ENCODE peak calls at places on chromosomes 2 and 18, in four cellular contexts. B is fibroblast of lung, P is IMR-90, O is kidney. T is an unnamed sample.

GRCh38 chr18:57640749-57641148 is 19.1 kb upstream of the NARS1 start:
- DNase-seq in O (no peak), B (no peak), P (peak; percentile 24), T (peak; percentile 33)

GRCh38 chr2:26164231-26164630 is 8.7 kb upstream of the GAREM2 start:
- DNase-seq in P (no peak), O (no peak), B (no peak), T (no peak)

GRCh38 chr2:74325815-74326214 is 17.4 kb downstream of the SLC4A5 start:
- DNase-seq in O (no peak), B (no peak), P (no peak), T (no peak)

GRCh38 chr2:223588251-223588650 is 13.9 kb downstream of the SCG2 start:
- DNase-seq in P (no peak), B (no peak), O (no peak), T (no peak)

GRCh38 chr2:181407171-181407570 is 50.0 kb upstream of the ITGA4 start:
- DNase-seq in P (no peak), B (peak; percentile 14), O (no peak), T (no peak)

GRCh38 chr2:107584577-107584976 is 242.1 kb upstream of the RGPD4 start:
- DNase-seq in B (peak; percentile 58), P (peak; percentile 51), O (no peak), T (peak; percentile 63)

GRCh38 chr2:7567646-7568045 is 650.4 kb downstream of the RNF144A start:
- DNase-seq in B (no peak), O (no peak), P (no peak), T (no peak)

GRCh38 chr2:10909050-10909995 is 2.4 kb upstream of the KCNF1 start:
- DNase-seq in P (no peak), B (no peak), O (no peak), T (no peak)

GRCh38 chr18:9952633-9953416 is 39.0 kb downstream of the VAPA start:
- DNase-seq in B (peak; percentile 65), P (no peak), O (no peak), T (peak; percentile 50)

GRCh38 chr18:54607213-54607934 is 16.3 kb downstream of the DYNAP start:
- DNase-seq in B (peak; percentile 53), O (no peak), P (peak; percentile 1), T (peak; percentile 19)

GRCh38 chr2:213989207-213989606 is 421.6 kb upstream of the VWC2L start:
- DNase-seq in P (no peak), O (no peak), B (no peak), T (no peak)

GRCh38 chr2:174771631-174772491 is 7.6 kb upstream of the CHRNA1 start:
- DNase-seq in O (peak; percentile 84), B (peak; percentile 77), P (peak; percentile 82), T (peak; percentile 95)

GRCh38 chr2:109331864-109332848 is 203.2 kb downstream of the SH3RF3 start:
- DNase-seq in B (peak; percentile 95), P (peak; percentile 96), O (peak; percentile 85), T (peak; percentile 99)

GRCh38 chr2:38423763-38424162 is 46.7 kb upstream of the ATL2 start:
- DNase-seq in P (no peak), O (no peak), B (no peak), T (no peak)

GRCh38 chr18:8095947-8096570 is 513.2 kb upstream of the RAB12 start:
- DNase-seq in O (no peak), P (no peak), B (no peak), T (no peak)

GRCh38 chr2:56680971-56681631 is 497.3 kb downstream of the CCDC85A start:
- DNase-seq in B (peak; percentile 92), O (no peak), P (peak; percentile 11), T (peak; percentile 41)

GRCh38 chr2:128416366-128416765 is 97.7 kb upstream of the HS6ST1 start:
- DNase-seq in O (peak; percentile 51), B (no peak), P (no peak), T (no peak)

GRCh38 chr18:79570266-79571201 is 109.1 kb upstream of the CTDP1 start:
- DNase-seq in O (peak; percentile 46), B (peak; percentile 94), P (peak; percentile 87), T (peak; percentile 51)

GRCh38 chr2:1736997-1737480 is 7.3 kb downstream of the PXDN start:
- DNase-seq in O (peak; percentile 48), B (peak; percentile 93), P (peak; percentile 95), T (peak; percentile 82)

DNA sequence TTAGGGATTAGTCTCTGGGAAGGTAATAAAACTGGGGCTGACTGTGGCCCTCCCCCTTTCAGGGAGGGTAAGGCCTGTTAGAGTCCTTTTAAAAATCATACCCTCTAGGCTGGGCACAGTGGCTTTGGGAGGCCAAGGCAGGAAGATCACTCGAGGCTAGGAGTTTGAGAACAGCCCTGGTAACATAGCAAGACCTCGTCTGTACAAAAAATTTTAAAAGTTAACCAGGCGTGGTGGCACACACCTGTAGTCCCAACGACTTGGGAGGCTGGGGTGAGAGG is 118.7 kb downstream of the STPG4 start:
- DNase-seq in B (no peak), P (no peak), O (no peak), T (no peak)
- H3K4me1 ChIP-seq in B (peaks cover 60% of the 10 kb centered on the region), P (peaks cover 57% of the 10 kb centered on the region), O (peaks cover 34% of the 10 kb centered on the region), T (peaks cover 40% of the 10 kb centered on the region)

DNA sequence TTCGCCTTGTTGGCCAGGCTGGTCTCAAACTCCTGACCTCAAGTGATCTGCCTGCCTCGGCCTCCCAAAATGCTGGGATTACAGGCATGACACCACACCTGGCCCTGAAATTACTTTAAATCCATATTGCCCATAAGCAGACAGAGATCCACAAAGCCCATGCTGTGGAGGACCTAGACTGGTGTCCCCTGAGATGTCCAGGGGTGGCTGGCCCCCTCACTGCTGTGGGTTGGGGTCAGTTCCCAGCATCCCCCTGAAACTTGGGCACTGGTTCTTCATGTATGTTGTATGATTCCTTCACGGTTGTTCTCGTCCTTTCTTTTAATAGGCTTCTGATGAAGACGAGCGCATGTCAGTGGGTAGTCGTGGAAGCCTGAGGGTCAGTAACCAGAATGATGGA is 78.1 kb upstream of the RBM44 start:
- DNase-seq in O (no peak), B (no peak), P (no peak), T (no peak)
- H3K9ac ChIP-seq in O (no peak overlapping the region), B (no peak overlapping the region), P (no peak overlapping the region), T (no peak overlapping the region)

GRCh38 chr2:9424447-9425164 is 1.2 kb downstream of the CPSF3 start:
- DNase-seq in O (no peak), B (no peak), P (no peak), T (no peak)
- H3K4me1 ChIP-seq in O (peaks cover 21% of the 10 kb centered on the region), B (peaks cover 5% of the 10 kb centered on the region), P (peaks cover 15% of the 10 kb centered on the region), T (peaks cover 28% of the 10 kb centered on the region)

GRCh38 chr2:54641988-54642387 is 81.5 kb upstream of the EML6 start:
- DNase-seq in O (peak; percentile 61), P (no peak), B (no peak), T (no peak)
- H3K9ac ChIP-seq in O (no peak overlapping the region), P (no peak overlapping the region), B (no peak overlapping the region), T (no peak overlapping the region)

GRCh38 chr2:197165020-197165419 is 145.6 kb downstream of the ANKRD44 start:
- DNase-seq in O (no peak), P (no peak), B (no peak), T (no peak)
- H3K4me1 ChIP-seq in O (peaks cover 6% of the 10 kb centered on the region), P (peaks cover 7% of the 10 kb centered on the region), B (peaks cover 4% of the 10 kb centered on the region), T (peaks cover 7% of the 10 kb centered on the region)

DNA sequence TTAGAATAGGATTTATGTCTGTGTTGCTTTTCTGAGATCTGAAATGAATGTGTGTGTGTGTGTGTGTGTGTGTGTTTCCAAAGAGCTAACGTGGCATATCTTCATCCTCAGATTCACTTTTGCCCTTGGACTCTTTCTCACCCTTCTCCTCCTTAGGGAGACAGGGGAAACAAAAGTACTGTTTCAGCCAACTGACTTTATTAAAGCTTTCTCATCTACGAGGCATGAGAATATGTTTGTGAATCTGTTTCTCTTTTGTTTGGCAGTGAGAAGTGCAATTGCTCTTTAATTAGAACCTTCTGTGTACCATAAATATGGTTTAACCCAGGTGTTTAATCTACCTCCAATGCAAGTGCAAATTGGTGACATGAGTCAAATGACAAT is 186.5 kb upstream of the COL3A1 start:
- DNase-seq in B (peak; percentile 47), O (no peak), P (no peak), T (peak; percentile 64)
- H3K9ac ChIP-seq in B (no peak overlapping the region), O (no peak overlapping the region), P (peak overlapping the region; percentile 4), T (peak overlapping the region; percentile 78)

GRCh38 chr2:237408280-237408679 is 5.7 kb downstream of the COL6A3 start:
- DNase-seq in P (peak; percentile 66), O (no peak), B (peak; percentile 69), T (peak; percentile 88)
- H3K4me1 ChIP-seq in P (peaks cover 22% of the 10 kb centered on the region), O (no peaks in the 10 kb centered on the region), B (peaks cover 25% of the 10 kb centered on the region), T (peaks cover 66% of the 10 kb centered on the region)

DNA sequence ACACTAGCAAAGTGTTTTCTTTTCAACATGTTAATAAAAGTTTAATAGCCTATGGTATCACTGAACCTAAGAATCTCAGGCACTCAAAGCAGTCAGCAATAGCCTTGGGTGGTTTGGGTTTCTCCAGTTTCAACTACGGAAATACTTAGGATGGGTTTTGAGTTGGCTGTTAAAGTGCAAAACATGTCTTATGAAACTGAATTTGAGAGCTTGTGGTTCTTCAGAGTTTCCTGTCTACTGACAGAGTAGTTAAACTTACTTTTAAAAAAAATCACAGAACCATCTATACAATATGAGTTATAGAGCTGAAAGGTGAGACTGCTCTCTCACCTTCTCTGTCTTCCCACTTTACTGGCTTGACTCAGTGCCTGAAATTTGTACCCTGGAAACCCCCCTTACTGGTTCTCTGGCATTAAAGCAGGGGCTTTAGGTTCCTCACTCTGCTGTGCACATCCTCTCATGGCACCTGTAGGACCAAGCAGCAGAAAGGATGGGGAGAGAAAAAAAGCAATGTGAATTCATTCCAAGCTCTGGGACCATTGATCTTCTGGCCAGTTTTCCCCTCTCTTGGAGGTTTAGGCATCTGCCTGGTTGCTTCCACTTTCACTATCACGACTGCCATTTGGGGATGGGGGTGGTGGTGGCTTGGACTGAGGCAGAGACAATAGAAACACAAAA is 18.1 kb downstream of the CCDC141 start:
- DNase-seq in P (peak; percentile 1), O (no peak), B (no peak), T (peak; percentile 59)
- H3K9ac ChIP-seq in P (no peak overlapping the region), O (no peak overlapping the region), B (no peak overlapping the region), T (no peak overlapping the region)

GRCh38 chr2:37322368-37322767 is 2.3 kb downstream of the PRKD3 start:
- DNase-seq in O (no peak), B (peak; percentile 54), P (peak; percentile 43), T (peak; percentile 60)
- H3K4me1 ChIP-seq in O (peaks cover 3% of the 10 kb centered on the region), B (peaks cover 7% of the 10 kb centered on the region), P (peaks cover 8% of the 10 kb centered on the region), T (peaks cover 39% of the 10 kb centered on the region)

GRCh38 chr2:239444626-239445625 is 44.1 kb upstream of the HDAC4 start:
- DNase-seq in O (peak; percentile 20), P (no peak), B (peak; percentile 73), T (peak; percentile 66)
- H3K9ac ChIP-seq in O (no peak overlapping the region), P (no peak overlapping the region), B (no peak overlapping the region), T (no peak overlapping the region)